ENCODE peak calls at places on chromosomes 3 and 15, in nine cellular contexts. T, S, J, X, W, E, L, M and A are unnamed samples.

GRCh38 chr3:62732183-62732904 is 142.9 kb downstream of the CADPS start:
- ATAC-seq in T (no peak), E (no peak), J (no peak), L (no peak), S (no peak), X (no peak), W (no peak), M (peak; percentile 97), A (no peak)

GRCh38 chr3:35675206-35675605 is 35.9 kb downstream of the ARPP21 start:
- ATAC-seq in L (no peak), S (peak; percentile 93), X (no peak), T (no peak), E (no peak), W (peak; percentile 33), M (no peak), J (no peak), A (no peak)

GRCh38 chr3:108280476-108280875 is 15.9 kb upstream of the HHLA2 start:
- ATAC-seq in M (no peak), E (no peak), S (no peak), T (no peak), W (no peak), X (no peak), J (no peak), L (no peak), A (no peak)

GRCh38 chr3:41638381-41638780 is 323.5 kb downstream of the ULK4 start:
- ATAC-seq in E (no peak), S (no peak), T (no peak), J (no peak), W (no peak), X (no peak), L (no peak), M (no peak), A (no peak)

GRCh38 chr3:133595341-133595740 is 21.9 kb downstream of the CDV3 start:
- ATAC-seq in W (no peak), L (no peak), M (no peak), S (no peak), E (no peak), J (peak; percentile 32), T (no peak), X (peak; percentile 6), A (no peak)

GRCh38 chr3:23430781-23431423 is 227.8 kb downstream of the UBE2E2 start:
- ATAC-seq in W (no peak), E (no peak), X (no peak), J (no peak), L (no peak), S (no peak), T (no peak), M (no peak), A (no peak)

GRCh38 chr15:58795825-58796224 is 24.7 kb downstream of the MINDY2 start:
- ATAC-seq in X (no peak), T (no peak), M (no peak), E (no peak), S (no peak), J (no peak), W (no peak), L (peak; percentile 20), A (no peak)

GRCh38 chr15:98769867-98770266 is 121.5 kb downstream of the IGF1R start:
- ATAC-seq in E (no peak), L (peak; percentile 84), M (no peak), W (no peak), T (no peak), X (no peak), S (peak; percentile 35), J (no peak), A (no peak)

GRCh38 chr3:45080824-45081223 is 54.7 kb downstream of the CLEC3B start:
- ATAC-seq in W (no peak), L (no peak), M (no peak), S (peak; percentile 26), J (no peak), E (no peak), T (no peak), X (no peak), A (no peak)

GRCh38 chr3:34386309-34386708 is 587.9 kb downstream of the PDCD6IP start:
- ATAC-seq in J (no peak), X (no peak), S (no peak), L (no peak), T (no peak), E (no peak), W (no peak), M (no peak), A (no peak)

GRCh38 chr3:189119947-189120346 is 51.8 kb upstream of the TPRG1 start:
- ATAC-seq in W (no peak), T (no peak), S (no peak), L (no peak), J (no peak), E (no peak), X (no peak), M (no peak), A (no peak)

GRCh38 chr3:188590556-188590955 is 436.6 kb downstream of the LPP start:
- ATAC-seq in S (no peak), W (no peak), M (no peak), J (no peak), L (no peak), X (no peak), T (no peak), E (no peak), A (no peak)

GRCh38 chr15:62506217-62506805 is 341.2 kb upstream of the C2CD4B start:
- ATAC-seq in E (peak; percentile 83), T (peak; percentile 69), W (peak; percentile 91), J (no peak), S (peak; percentile 81), L (peak; percentile 72), M (peak; percentile 88), X (peak; percentile 90), A (peak; percentile 73)

GRCh38 chr3:151766454-151766853 is 32.7 kb downstream of the AADACL2 start:
- ATAC-seq in J (peak; percentile 71), X (no peak), M (no peak), E (peak; percentile 92), T (peak; percentile 43), L (no peak), W (no peak), S (no peak), A (no peak)

GRCh38 chr15:92869263-92869940 is 30.7 kb upstream of the CHD2 start:
- ATAC-seq in W (peak; percentile 72), J (no peak), S (peak; percentile 67), T (peak; percentile 55), X (peak; percentile 73), M (peak; percentile 31), L (peak; percentile 71), E (peak; percentile 82), A (peak; percentile 90)

GRCh38 chr15:58489693-58490404 is 58.1 kb downstream of the LIPC start:
- ATAC-seq in E (no peak), M (no peak), L (peak; percentile 44), W (no peak), X (no peak), T (no peak), J (no peak), S (no peak), A (no peak)

GRCh38 chr3:9301798-9302197 is 52.4 kb upstream of the SRGAP3 start:
- ATAC-seq in J (no peak), S (no peak), X (no peak), E (no peak), M (no peak), L (no peak), W (no peak), T (no peak), A (no peak)
- TF ChIP-seq POLR2A in J (no peak), S (no peak), X (no peak), E (no peak), M (no peak), L (no peak), W (no peak), T (no peak), A (no peak)

DNA sequence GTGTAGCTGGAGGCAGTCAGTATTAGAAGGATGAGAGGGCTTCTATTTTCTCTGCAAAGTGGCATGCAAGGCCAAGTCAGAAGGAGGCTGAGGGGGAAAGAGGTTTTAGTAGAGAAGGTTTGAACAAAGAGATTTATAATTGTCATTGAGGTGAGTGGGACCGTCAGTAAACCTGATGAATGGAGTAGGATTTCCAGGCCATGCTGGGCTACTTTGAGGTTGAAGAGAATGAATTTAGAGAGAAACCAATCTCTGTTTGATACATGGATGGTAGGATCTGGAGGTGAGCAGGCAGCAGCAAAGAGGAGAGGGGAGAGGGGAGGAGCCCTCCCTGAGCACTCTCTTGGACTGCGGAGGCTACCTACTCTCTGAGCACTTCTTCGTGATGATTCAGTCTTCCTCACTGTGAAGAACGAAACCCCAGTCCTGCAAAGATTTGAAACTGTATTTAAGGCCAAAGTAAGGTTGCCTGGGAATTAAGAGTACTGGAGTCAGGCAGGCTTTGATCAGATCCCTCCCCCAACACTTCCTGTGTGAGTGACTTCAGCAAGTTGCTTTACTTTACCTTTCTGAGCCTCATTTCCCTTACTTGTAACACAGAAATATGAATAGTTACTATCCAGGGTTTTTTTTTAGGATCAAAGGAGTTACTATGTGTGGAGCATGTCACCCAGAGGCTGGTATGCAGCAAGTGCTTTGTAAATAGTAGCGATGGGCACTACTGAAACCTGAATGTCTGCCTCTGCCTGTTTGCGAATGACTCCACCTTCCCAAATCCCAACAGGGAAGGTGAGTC is 75.8 kb downstream of the RPL39L start:
- ATAC-seq in X (peak; percentile 8), T (peak; percentile 63), S (peak; percentile 14), L (no peak), M (peak; percentile 72), W (peak; percentile 68), E (peak; percentile 49), J (no peak), A (no peak)
- H3K4me1 ChIP-seq in X (peaks cover 14% of the 10 kb centered on the region), T (peaks cover 27% of the 10 kb centered on the region), S (peaks cover 78% of the 10 kb centered on the region), L (no peaks in the 10 kb centered on the region), M (peaks cover 80% of the 10 kb centered on the region), W (peaks cover 21% of the 10 kb centered on the region), E (peaks cover 36% of the 10 kb centered on the region), J (peaks cover 9% of the 10 kb centered on the region), A (no peaks in the 10 kb centered on the region)

DNA sequence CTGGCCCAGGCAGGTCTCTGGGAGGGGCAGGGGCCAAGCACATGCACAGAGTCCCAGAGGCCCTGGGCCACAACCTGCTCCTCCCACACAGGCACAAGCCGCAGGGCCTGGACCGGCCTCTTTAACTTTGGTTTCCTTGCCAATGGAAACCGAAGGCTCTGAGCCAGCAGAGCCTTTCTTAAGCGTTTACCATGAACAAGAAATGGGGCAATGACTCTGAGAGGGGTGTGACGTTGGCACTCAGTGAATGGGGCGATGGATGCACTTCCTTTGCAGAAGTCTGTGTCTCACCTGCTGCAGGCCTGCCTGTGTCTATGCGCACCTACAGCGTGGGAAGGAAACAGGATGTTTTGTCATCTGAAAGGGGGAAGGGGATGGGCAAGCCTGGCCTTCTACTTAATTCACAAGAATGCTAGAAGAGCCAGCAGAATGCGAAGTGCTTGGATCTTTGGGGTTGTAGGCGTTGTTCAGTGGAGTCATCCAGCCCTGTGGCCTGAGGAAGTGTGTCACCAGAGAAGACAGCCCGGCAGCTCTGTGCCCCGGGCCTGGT is 41.8 kb downstream of the IFT122 start:
- ATAC-seq in S (peak; percentile 30), E (no peak), W (no peak), T (peak; percentile 43), M (no peak), J (no peak), L (peak; percentile 65), X (no peak), A (peak; percentile 56)
- H3K4me3 ChIP-seq in S (no peak overlapping the region), E (no peak overlapping the region), W (no peak overlapping the region), T (no peak overlapping the region), M (no peak overlapping the region), J (no peak overlapping the region), L (no peak overlapping the region), X (no peak overlapping the region), A (no peak overlapping the region)

GRCh38 chr3:99638244-99638948 is at the start of gene COL8A1:
- ATAC-seq in X (peak; percentile 79), S (peak; percentile 49), M (peak; percentile 59), J (no peak), E (no peak), T (peak; percentile 84), L (peak; percentile 94), W (peak; percentile 48), A (peak; percentile 89)
- TF ChIP-seq POLR2A in X (peak; percentile 82), S (no peak), M (no peak), J (no peak), E (no peak), T (peak; percentile 55), L (peak; percentile 41), W (no peak), A (peak; percentile 45)